ENCODE peak calls at places on chromosomes 16 and 17, in five cellular contexts. One of them, this sample, is unnamed.

GRCh38 chr17:50274142-50274944 is at the start of gene TMEM92:
- DNase-seq in T-helper 1 cell: no peak
- DNase-seq in NCI-H2081: no peak
- DNase-seq in HS-5: no peak
- DNase-seq in thoracic aorta: no peak
- DNase-seq in this sample: no peak

GRCh38 chr17:49489348-49489747 is 5.7 kb upstream of the NGFR start:
- DNase-seq in T-helper 1 cell: no peak
- DNase-seq in NCI-H2081: no peak
- DNase-seq in HS-5: no peak
- DNase-seq in thoracic aorta: no peak
- DNase-seq in this sample: no peak

GRCh38 chr17:77572851-77573250 is 385.7 kb upstream of the TNRC6C start:
- DNase-seq in T-helper 1 cell: no peak
- DNase-seq in NCI-H2081: no peak
- DNase-seq in HS-5: no peak
- DNase-seq in thoracic aorta: no peak
- DNase-seq in this sample: no peak

GRCh38 chr16:66728117-66728787 is 23.2 kb downstream of the DYNC1LI2 start:
- DNase-seq in T-helper 1 cell: no peak
- DNase-seq in NCI-H2081: peak; percentile 52
- DNase-seq in HS-5: no peak
- DNase-seq in thoracic aorta: no peak
- DNase-seq in this sample: no peak

GRCh38 chr17:73231363-73231762 is 30.3 kb downstream of the CPSF4L start:
- DNase-seq in T-helper 1 cell: no peak
- DNase-seq in NCI-H2081: no peak
- DNase-seq in HS-5: no peak
- DNase-seq in thoracic aorta: no peak
- DNase-seq in this sample: no peak

GRCh38 chr16:27432600-27432957 is 30.6 kb downstream of the IL21R start:
- DNase-seq in T-helper 1 cell: no peak
- DNase-seq in NCI-H2081: no peak
- DNase-seq in HS-5: no peak
- DNase-seq in thoracic aorta: no peak
- DNase-seq in this sample: peak; percentile 27

GRCh38 chr17:61361084-61361483 is 38.6 kb upstream of the TBX2 start:
- DNase-seq in T-helper 1 cell: no peak
- DNase-seq in NCI-H2081: no peak
- DNase-seq in HS-5: peak; percentile 64
- DNase-seq in thoracic aorta: no peak
- DNase-seq in this sample: peak; percentile 59

GRCh38 chr17:57296231-57296630 is 39.9 kb downstream of the MSI2 start:
- DNase-seq in T-helper 1 cell: no peak
- DNase-seq in NCI-H2081: peak; percentile 77
- DNase-seq in HS-5: no peak
- DNase-seq in thoracic aorta: no peak
- DNase-seq in this sample: no peak

GRCh38 chr16:27315333-27316037 is 1.7 kb downstream of the IL4R start:
- DNase-seq in T-helper 1 cell: no peak
- DNase-seq in NCI-H2081: no peak
- DNase-seq in HS-5: peak; percentile 56
- DNase-seq in thoracic aorta: peak; percentile 67
- DNase-seq in this sample: no peak